ENCODE peak calls at places on chromosomes 7 and 10, in four cellular contexts. I, F, E and J are unnamed samples.

GRCh38 chr10:79058899-79059771 is 9.6 kb upstream of the ZMIZ1 start:
- DNase-seq in I (no peak), E (no peak), F (no peak), J (peak; percentile 87)

GRCh38 chr10:126670886-126671285 is 393 bp upstream of the C10orf90 start:
- DNase-seq in I (peak; percentile 89), F (no peak), E (no peak), J (no peak)

GRCh38 chr10:124693801-124694416 is 50.3 kb downstream of the FAM53B start:
- DNase-seq in F (no peak), I (no peak), E (no peak), J (no peak)

GRCh38 chr10:77532068-77532467 is 105.5 kb downstream of the KCNMA1 start:
- DNase-seq in E (no peak), F (no peak), I (no peak), J (no peak)

GRCh38 chr7:77330169-77330882 is 85.8 kb downstream of the GSAP start:
- DNase-seq in I (no peak), E (no peak), F (no peak), J (no peak)

GRCh38 chr10:71717056-71717755 is 2.4 kb downstream of the C10orf105 start:
- DNase-seq in I (no peak), E (no peak), F (no peak), J (no peak)

GRCh38 chr7:21999896-22000295 is 54.2 kb upstream of the CDCA7L start:
- DNase-seq in F (no peak), E (no peak), I (no peak), J (no peak)

GRCh38 chr7:154591544-154591943 is 411.4 kb downstream of the PAXIP1 start:
- DNase-seq in F (no peak), E (no peak), I (peak; percentile 75), J (no peak)

GRCh38 chr7:48643420-48644013 is 280.8 kb upstream of the CDC14C start:
- DNase-seq in I (no peak), F (no peak), E (no peak), J (no peak)

GRCh38 chr10:127937915-127938440 is 31.1 kb downstream of the PTPRE start:
- DNase-seq in E (no peak), F (peak; percentile 7), I (peak; percentile 55), J (no peak)

GRCh38 chr7:105137898-105138297 is 123.9 kb downstream of the KMT2E start:
- DNase-seq in F (no peak), E (no peak), I (no peak), J (no peak)

GRCh38 chr10:111323567-111323966 is 246.7 kb downstream of the ADRA2A start:
- DNase-seq in F (no peak), E (no peak), I (no peak), J (no peak)

GRCh38 chr10:102175415-102175814 is 23.2 kb downstream of the NOLC1 start:
- DNase-seq in F (no peak), E (no peak), I (no peak), J (no peak)

GRCh38 chr7:39085590-39086049 is 107.9 kb downstream of the POU6F2 start:
- DNase-seq in F (no peak), E (no peak), I (no peak), J (no peak)